ENCODE peak calls at places on chromosomes 11 and 22, in nine cellular contexts. N, A, V, Z, K, Y, L, B and Q are unnamed samples.

GRCh38 chr11:134045799-134046635 is 22.9 kb upstream of the JAM3 start:
- DNase-seq in Z (peak), B (no peak), L (no peak), K (no peak), A (peak), Y (no peak), N (no peak), V (no peak), Q (no peak)

GRCh38 chr11:2537896-2538855 is 93.4 kb downstream of the KCNQ1 start:
- DNase-seq in N (no peak), K (no peak), B (no peak), L (no peak), V (no peak), Y (no peak), Z (no peak), A (no peak), Q (no peak)

GRCh38 chr11:5257296-5257695 is 2.7 kb upstream of the HBG2 start:
- DNase-seq in B (no peak), K (no peak), A (no peak), V (no peak), N (no peak), Y (no peak), Z (no peak), L (no peak), Q (no peak)

GRCh38 chr11:111574373-111575230 is 27.6 kb upstream of the SIK2 start:
- DNase-seq in K (no peak), Z (no peak), A (no peak), L (no peak), Y (no peak), B (no peak), V (no peak), N (no peak), Q (no peak)

GRCh38 chr11:33135216-33135615 is 26.1 kb downstream of the CSTF3 start:
- DNase-seq in Y (no peak), L (peak), N (peak), Z (no peak), B (no peak), K (no peak), V (peak), A (no peak), Q (peak)

GRCh38 chr22:30781271-30781875 is 86.7 kb downstream of the OSBP2 start:
- DNase-seq in N (no peak), Y (no peak), K (no peak), A (no peak), L (no peak), B (no peak), V (no peak), Z (no peak), Q (no peak)

GRCh38 chr11:57116654-57117053 is 65.1 kb upstream of the LRRC55 start:
- DNase-seq in V (peak), K (peak), Z (no peak), L (peak), A (peak), B (no peak), N (no peak), Y (peak), Q (peak)

GRCh38 chr11:125435461-125436238 is 60.4 kb downstream of the FEZ1 start:
- DNase-seq in A (no peak), B (no peak), N (no peak), Y (no peak), Z (no peak), K (no peak), V (no peak), L (no peak), Q (no peak)

GRCh38 chr11:19777032-19777341 is 64.3 kb downstream of the NAV2 start:
- DNase-seq in N (no peak), L (no peak), V (no peak), Z (no peak), B (no peak), A (peak), Y (peak), K (no peak), Q (no peak)

GRCh38 chr11:104435498-104435897 is 271.6 kb upstream of the PDGFD start:
- DNase-seq in A (no peak), N (no peak), B (no peak), K (no peak), Y (no peak), Z (no peak), L (no peak), V (no peak), Q (no peak)

GRCh38 chr22:29885610-29886009 is 2.6 kb downstream of the MTMR3 start:
- DNase-seq in Y (no peak), K (no peak), N (no peak), V (no peak), Z (no peak), B (no peak), L (no peak), A (no peak), Q (no peak)

GRCh38 chr11:124676386-124676785 is 2.7 kb downstream of the SPA17 start:
- DNase-seq in L (peak), B (no peak), N (peak), Y (no peak), Z (no peak), A (no peak), V (peak), K (no peak), Q (no peak)